ENCODE peak calls at places on chromosomes 7 and 10, in nine cellular contexts. S, V, O, Y, Q, C, R, X and M are unnamed samples.

GRCh38 chr7:29287366-29287765 is 92.8 kb downstream of the CHN2 start:
- DNase-seq in S (no peak), V (no peak), O (no peak), Y (no peak), Q (peak; percentile 84), C (peak; percentile 34), R (no peak), X (peak; percentile 40), M (no peak)

GRCh38 chr7:74606101-74606908 is 51.2 kb upstream of the GTF2I start:
- DNase-seq in S (peak; percentile 76), V (no peak), O (no peak), Y (peak; percentile 60), Q (peak; percentile 13), C (peak; percentile 51), R (no peak), X (no peak), M (peak; percentile 14)

GRCh38 chr10:14372616-14373015 is 41.9 kb upstream of the FRMD4A start:
- DNase-seq in S (no peak), V (no peak), O (no peak), Y (no peak), Q (no peak), C (no peak), R (no peak), X (no peak), M (no peak)

GRCh38 chr7:69283421-69283820 is 314.9 kb upstream of the AUTS2 start:
- DNase-seq in S (no peak), V (no peak), O (peak; percentile 31), Y (no peak), Q (peak; percentile 55), C (peak; percentile 3), R (peak; percentile 52), X (no peak), M (peak; percentile 40)

GRCh38 chr7:108585843-108586242 is 16.2 kb downstream of the DNAJB9 start:
- DNase-seq in S (no peak), V (no peak), O (no peak), Y (no peak), Q (no peak), C (no peak), R (no peak), X (no peak), M (no peak)

GRCh38 chr7:124810605-124811004 is 45.0 kb upstream of the GPR37 start:
- DNase-seq in S (no peak), V (no peak), O (no peak), Y (no peak), Q (no peak), C (no peak), R (no peak), X (no peak), M (no peak)

GRCh38 chr10:72429931-72430330 is 75.2 kb upstream of the DNAJB12 start:
- DNase-seq in S (no peak), V (no peak), O (no peak), Y (no peak), Q (no peak), C (no peak), R (no peak), X (no peak), M (no peak)

GRCh38 chr10:122460891-122461293 is 461 bp upstream of the HTRA1 start:
- DNase-seq in S (no peak), V (peak; percentile 34), O (no peak), Y (no peak), Q (peak; percentile 44), C (no peak), R (no peak), X (no peak), M (no peak)

GRCh38 chr7:102916426-102916825 is 3.6 kb downstream of the LRRC17 start:
- DNase-seq in S (no peak), V (no peak), O (no peak), Y (no peak), Q (peak; percentile 70), C (no peak), R (no peak), X (no peak), M (no peak)

GRCh38 chr7:129556607-129557120 is 54.3 kb downstream of the SMKR1 start:
- DNase-seq in S (no peak), V (no peak), O (no peak), Y (no peak), Q (no peak), C (no peak), R (no peak), X (no peak), M (no peak)

GRCh38 chr7:24786941-24787340 is 29.7 kb upstream of the GSDME start:
- DNase-seq in S (no peak), V (peak; percentile 88), O (no peak), Y (no peak), Q (peak; percentile 82), C (peak; percentile 62), R (no peak), X (peak; percentile 65), M (no peak)

GRCh38 chr7:33193308-33193864 is 64.0 kb downstream of the BBS9 start:
- DNase-seq in S (no peak), V (no peak), O (no peak), Y (no peak), Q (no peak), C (no peak), R (no peak), X (no peak), M (no peak)

DNA sequence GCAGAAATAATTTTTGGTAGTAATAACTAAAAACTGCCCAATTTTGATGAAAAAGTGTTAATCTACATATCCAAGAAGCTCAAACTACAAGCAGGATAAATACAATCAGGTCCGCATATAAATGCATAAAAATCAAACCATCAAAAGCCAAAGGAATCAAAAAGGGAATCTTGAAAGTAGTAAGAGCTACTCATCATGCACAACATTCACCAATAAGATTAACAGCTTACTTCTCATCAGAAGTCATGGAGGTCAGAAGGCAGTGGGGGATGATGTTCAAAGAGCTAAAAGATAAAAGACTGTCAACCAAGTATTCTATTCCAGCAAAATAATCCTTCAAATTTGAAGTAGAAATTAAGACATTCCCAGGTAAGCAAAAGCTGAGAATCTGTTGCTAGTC is 76.4 kb downstream of the CRPPA start:
- DNase-seq in S (no peak), V (no peak), O (no peak), Y (no peak), Q (no peak), C (no peak), R (no peak), X (no peak), M (no peak)
- H3K27ac ChIP-seq in S (no peak overlapping the region), V (no peak overlapping the region), O (no peak overlapping the region), Y (no peak overlapping the region), Q (no peak overlapping the region), C (no peak overlapping the region), R (no peak overlapping the region), X (no peak overlapping the region), M (no peak overlapping the region)

GRCh38 chr10:43943825-43944360 is 295.2 kb upstream of the ZNF32 start:
- DNase-seq in S (no peak), V (peak; percentile 31), O (peak; percentile 71), Y (no peak), Q (no peak), C (peak; percentile 0), R (no peak), X (no peak), M (no peak)

GRCh38 chr10:43946445-43946844 is 297.8 kb upstream of the ZNF32 start:
- DNase-seq in S (no peak), V (peak; percentile 23), O (no peak), Y (no peak), Q (no peak), C (no peak), R (no peak), X (no peak), M (no peak)

GRCh38 chr10:43943119-43943824 is 294.6 kb upstream of the ZNF32 start:
- DNase-seq in S (no peak), V (peak; percentile 32), O (peak; percentile 60), Y (no peak), Q (no peak), C (no peak), R (no peak), X (no peak), M (no peak)

GRCh38 chr10:43945908-43946307 is 297.2 kb upstream of the ZNF32 start:
- DNase-seq in S (no peak), V (peak; percentile 12), O (no peak), Y (no peak), Q (no peak), C (no peak), R (peak; percentile 7), X (no peak), M (no peak)

DNA sequence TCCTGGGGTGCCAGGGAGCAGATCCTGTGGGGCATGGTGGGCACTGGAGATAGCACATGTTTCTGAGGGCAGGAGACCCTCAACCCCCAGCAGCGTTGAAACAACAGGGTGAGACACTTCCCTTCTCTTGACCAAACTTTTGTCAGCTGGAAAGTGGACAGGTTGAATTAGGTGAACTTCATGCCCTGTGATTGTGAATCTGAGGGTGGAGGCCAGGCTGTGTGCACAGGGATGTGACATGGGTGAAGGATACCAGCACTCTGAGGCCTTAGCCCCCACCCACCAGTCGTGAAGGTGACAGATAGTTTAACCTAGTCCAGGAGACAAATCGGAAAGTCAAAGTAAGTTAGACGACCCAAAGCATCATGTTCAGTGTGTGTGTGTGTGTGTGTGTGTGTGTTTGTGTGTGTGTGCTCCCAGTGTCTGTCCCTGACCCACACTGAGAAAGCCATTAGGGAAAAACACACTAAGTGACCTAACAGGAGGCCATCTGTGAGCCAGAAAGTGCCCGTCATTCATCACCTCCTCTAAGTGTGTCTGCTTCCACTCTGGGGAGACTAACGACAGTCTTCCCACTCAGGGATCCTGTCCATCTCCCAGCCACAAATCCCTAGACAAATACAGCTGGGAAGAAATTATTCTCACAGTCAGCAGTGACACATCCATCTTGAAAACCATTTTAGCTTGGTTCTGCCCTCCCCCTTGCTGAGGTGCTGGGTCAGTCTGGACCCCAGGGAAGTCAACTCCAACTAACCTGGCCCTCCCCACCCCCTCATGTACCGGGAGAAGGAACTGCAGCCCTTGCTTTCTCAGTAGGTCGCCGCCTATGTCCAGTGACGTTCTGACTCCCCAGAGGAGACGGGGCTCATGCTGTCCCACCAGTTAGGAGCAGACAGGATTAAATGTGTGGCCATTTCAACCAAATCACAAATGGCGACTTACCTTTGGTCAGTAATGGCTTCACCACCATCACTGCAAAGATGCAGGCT is 296.4 kb upstream of the ZNF32 start:
- DNase-seq in S (peak; percentile 33), V (peak; percentile 27), O (peak; percentile 44), Y (no peak), Q (no peak), C (no peak), R (peak; percentile 10), X (no peak), M (no peak)
- H3K27ac ChIP-seq in S (no peak overlapping the region), V (no peak overlapping the region), O (no peak overlapping the region), Y (no peak overlapping the region), Q (peak overlapping the region; percentile 60), C (no peak overlapping the region), R (no peak overlapping the region), X (no peak overlapping the region), M (no peak overlapping the region)

DNA sequence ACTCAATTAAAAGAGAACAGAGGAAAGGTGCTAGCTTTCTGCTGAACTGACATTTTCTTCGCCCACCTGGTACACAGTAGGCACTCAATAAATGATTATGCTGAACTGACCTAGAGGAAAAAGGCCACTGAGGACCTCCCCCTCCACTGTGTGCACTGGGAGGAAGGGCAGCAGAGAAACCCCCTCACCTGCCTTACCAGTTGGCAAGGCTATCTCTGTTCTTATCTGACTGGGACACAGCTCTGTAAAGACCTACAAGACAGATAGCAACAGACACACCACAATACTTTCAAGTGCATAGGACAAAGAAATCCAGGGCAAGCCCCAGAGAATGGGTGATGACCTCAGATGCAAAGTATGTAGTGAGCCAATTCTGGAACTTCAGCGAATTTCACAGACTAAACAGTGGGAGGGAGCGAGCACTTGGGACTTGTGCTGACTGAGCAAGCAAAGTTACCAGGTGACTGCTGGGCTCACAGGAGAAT is 30.4 kb downstream of the PDLIM1 start:
- DNase-seq in S (no peak), V (peak; percentile 92), O (peak; percentile 50), Y (no peak), Q (peak; percentile 91), C (peak; percentile 54), R (no peak), X (peak; percentile 62), M (no peak)
- H3K27ac ChIP-seq in S (peak overlapping the region; percentile 56), V (peak overlapping the region; percentile 99), O (no peak overlapping the region), Y (no peak overlapping the region), Q (peak overlapping the region; percentile 84), C (peak overlapping the region; percentile 51), R (peak overlapping the region; percentile 1), X (peak overlapping the region; percentile 74), M (no peak overlapping the region)

GRCh38 chr7:134452991-134453473 is 5.9 kb downstream of the AKR1B1 start:
- DNase-seq in S (no peak), V (no peak), O (no peak), Y (no peak), Q (no peak), C (no peak), R (no peak), X (no peak), M (no peak)
- H3K27ac ChIP-seq in S (no peak overlapping the region), V (no peak overlapping the region), O (no peak overlapping the region), Y (no peak overlapping the region), Q (no peak overlapping the region), C (no peak overlapping the region), R (no peak overlapping the region), X (peak overlapping the region; percentile 13), M (peak overlapping the region; percentile 6)